ENCODE peak calls at places on chromosomes 6 and 20, in seven cellular contexts. One of them, this sample, is unnamed.

GRCh38 chr20:6657111-6657510 is 110.4 kb upstream of the BMP2 start:
- DNase-seq in posterior vena cava: no peak
- DNase-seq in colonic mucosa: no peak
- DNase-seq in hepatic stellate cell: no peak
- DNase-seq in CD8-positive, alpha-beta T cell: no peak
- DNase-seq in stimulated activated CD4-positive, alpha-beta T cell treated with anti-CD3 and anti-CD28 coated beads, Interleukin-2, amount 100 ng/mL, for 48 hours: no peak
- DNase-seq in A549: no peak
- DNase-seq in this sample: no peak

GRCh38 chr20:46458891-46459750 is 52.7 kb upstream of the ELMO2 start:
- DNase-seq in posterior vena cava: no peak
- DNase-seq in colonic mucosa: peak; percentile 71
- DNase-seq in hepatic stellate cell: no peak
- DNase-seq in CD8-positive, alpha-beta T cell: no peak
- DNase-seq in stimulated activated CD4-positive, alpha-beta T cell treated with anti-CD3 and anti-CD28 coated beads, Interleukin-2, amount 100 ng/mL, for 48 hours: peak; percentile 4
- DNase-seq in A549: no peak
- DNase-seq in this sample: no peak

GRCh38 chr6:90720404-90720803 is 133.5 kb upstream of the MAP3K7 start:
- DNase-seq in posterior vena cava: no peak
- DNase-seq in colonic mucosa: no peak
- DNase-seq in hepatic stellate cell: no peak
- DNase-seq in CD8-positive, alpha-beta T cell: no peak
- DNase-seq in stimulated activated CD4-positive, alpha-beta T cell treated with anti-CD3 and anti-CD28 coated beads, Interleukin-2, amount 100 ng/mL, for 48 hours: no peak
- DNase-seq in A549: no peak
- DNase-seq in this sample: no peak

GRCh38 chr20:31505903-31506302 is 8.3 kb upstream of the HM13 start:
- DNase-seq in posterior vena cava: no peak
- DNase-seq in colonic mucosa: no peak
- DNase-seq in hepatic stellate cell: no peak
- DNase-seq in CD8-positive, alpha-beta T cell: no peak
- DNase-seq in stimulated activated CD4-positive, alpha-beta T cell treated with anti-CD3 and anti-CD28 coated beads, Interleukin-2, amount 100 ng/mL, for 48 hours: no peak
- DNase-seq in A549: no peak
- DNase-seq in this sample: no peak

GRCh38 chr6:108565091-108565766 is 4.5 kb downstream of the FOXO3 start:
- DNase-seq in posterior vena cava: no peak
- DNase-seq in colonic mucosa: no peak
- DNase-seq in hepatic stellate cell: no peak
- DNase-seq in CD8-positive, alpha-beta T cell: no peak
- DNase-seq in stimulated activated CD4-positive, alpha-beta T cell treated with anti-CD3 and anti-CD28 coated beads, Interleukin-2, amount 100 ng/mL, for 48 hours: no peak
- DNase-seq in A549: no peak
- DNase-seq in this sample: no peak

GRCh38 chr20:33211817-33212424 is 5.2 kb upstream of the BPIFA3 start:
- DNase-seq in posterior vena cava: no peak
- DNase-seq in colonic mucosa: peak; percentile 26
- DNase-seq in hepatic stellate cell: peak; percentile 19
- DNase-seq in CD8-positive, alpha-beta T cell: no peak
- DNase-seq in stimulated activated CD4-positive, alpha-beta T cell treated with anti-CD3 and anti-CD28 coated beads, Interleukin-2, amount 100 ng/mL, for 48 hours: peak; percentile 3
- DNase-seq in A549: peak; percentile 83
- DNase-seq in this sample: peak; percentile 45

GRCh38 chr6:35731414-35731735 is 5.5 kb upstream of the ARMC12 start:
- DNase-seq in posterior vena cava: peak; percentile 99
- DNase-seq in colonic mucosa: peak; percentile 96
- DNase-seq in hepatic stellate cell: peak; percentile 89
- DNase-seq in CD8-positive, alpha-beta T cell: peak; percentile 95
- DNase-seq in stimulated activated CD4-positive, alpha-beta T cell treated with anti-CD3 and anti-CD28 coated beads, Interleukin-2, amount 100 ng/mL, for 48 hours: peak; percentile 91
- DNase-seq in A549: peak; percentile 81
- DNase-seq in this sample: peak; percentile 73

GRCh38 chr20:62136283-62137091 is 6.7 kb downstream of the PSMA7 start:
- DNase-seq in posterior vena cava: peak; percentile 91
- DNase-seq in colonic mucosa: peak; percentile 70
- DNase-seq in hepatic stellate cell: peak; percentile 67
- DNase-seq in CD8-positive, alpha-beta T cell: peak; percentile 59
- DNase-seq in stimulated activated CD4-positive, alpha-beta T cell treated with anti-CD3 and anti-CD28 coated beads, Interleukin-2, amount 100 ng/mL, for 48 hours: peak; percentile 54
- DNase-seq in A549: peak; percentile 73
- DNase-seq in this sample: no peak

GRCh38 chr6:162363757-162364156 is 363.8 kb downstream of the PRKN start:
- DNase-seq in posterior vena cava: no peak
- DNase-seq in colonic mucosa: no peak
- DNase-seq in hepatic stellate cell: no peak
- DNase-seq in CD8-positive, alpha-beta T cell: no peak
- DNase-seq in stimulated activated CD4-positive, alpha-beta T cell treated with anti-CD3 and anti-CD28 coated beads, Interleukin-2, amount 100 ng/mL, for 48 hours: no peak
- DNase-seq in A549: no peak
- DNase-seq in this sample: no peak

GRCh38 chr6:39301606-39302005 is 12.6 kb downstream of the KCNK17 start:
- DNase-seq in posterior vena cava: no peak
- DNase-seq in colonic mucosa: no peak
- DNase-seq in hepatic stellate cell: no peak
- DNase-seq in CD8-positive, alpha-beta T cell: no peak
- DNase-seq in stimulated activated CD4-positive, alpha-beta T cell treated with anti-CD3 and anti-CD28 coated beads, Interleukin-2, amount 100 ng/mL, for 48 hours: no peak
- DNase-seq in A549: no peak
- DNase-seq in this sample: peak; percentile 41

GRCh38 chr6:167494698-167495435 is 170.0 kb downstream of the TTLL2 start:
- DNase-seq in posterior vena cava: no peak
- DNase-seq in colonic mucosa: no peak
- DNase-seq in hepatic stellate cell: no peak
- DNase-seq in CD8-positive, alpha-beta T cell: no peak
- DNase-seq in stimulated activated CD4-positive, alpha-beta T cell treated with anti-CD3 and anti-CD28 coated beads, Interleukin-2, amount 100 ng/mL, for 48 hours: no peak
- DNase-seq in A549: no peak
- DNase-seq in this sample: no peak

GRCh38 chr6:143063631-143064030 is 2.9 kb downstream of the AIG1 start:
- DNase-seq in posterior vena cava: no peak
- DNase-seq in colonic mucosa: no peak
- DNase-seq in hepatic stellate cell: no peak
- DNase-seq in CD8-positive, alpha-beta T cell: no peak
- DNase-seq in stimulated activated CD4-positive, alpha-beta T cell treated with anti-CD3 and anti-CD28 coated beads, Interleukin-2, amount 100 ng/mL, for 48 hours: no peak
- DNase-seq in A549: no peak
- DNase-seq in this sample: no peak

GRCh38 chr6:22221211-22221610 is 75.6 kb downstream of the PRL start:
- DNase-seq in posterior vena cava: no peak
- DNase-seq in colonic mucosa: no peak
- DNase-seq in hepatic stellate cell: no peak
- DNase-seq in CD8-positive, alpha-beta T cell: no peak
- DNase-seq in stimulated activated CD4-positive, alpha-beta T cell treated with anti-CD3 and anti-CD28 coated beads, Interleukin-2, amount 100 ng/mL, for 48 hours: no peak
- DNase-seq in A549: no peak
- DNase-seq in this sample: no peak

GRCh38 chr20:59104848-59105247 is 58.8 kb upstream of the ZNF831 start:
- DNase-seq in posterior vena cava: no peak
- DNase-seq in colonic mucosa: no peak
- DNase-seq in hepatic stellate cell: no peak
- DNase-seq in CD8-positive, alpha-beta T cell: no peak
- DNase-seq in stimulated activated CD4-positive, alpha-beta T cell treated with anti-CD3 and anti-CD28 coated beads, Interleukin-2, amount 100 ng/mL, for 48 hours: no peak
- DNase-seq in A549: no peak
- DNase-seq in this sample: no peak

GRCh38 chr20:48845000-48845399 is 17.2 kb upstream of the PREX1 start:
- DNase-seq in posterior vena cava: no peak
- DNase-seq in colonic mucosa: no peak
- DNase-seq in hepatic stellate cell: no peak
- DNase-seq in CD8-positive, alpha-beta T cell: no peak
- DNase-seq in stimulated activated CD4-positive, alpha-beta T cell treated with anti-CD3 and anti-CD28 coated beads, Interleukin-2, amount 100 ng/mL, for 48 hours: no peak
- DNase-seq in A549: no peak
- DNase-seq in this sample: no peak

GRCh38 chr6:128519931-128520435 is 416 bp downstream of the PTPRK start:
- DNase-seq in posterior vena cava: peak; percentile 84
- DNase-seq in colonic mucosa: peak; percentile 53
- DNase-seq in hepatic stellate cell: no peak
- DNase-seq in CD8-positive, alpha-beta T cell: peak; percentile 13
- DNase-seq in stimulated activated CD4-positive, alpha-beta T cell treated with anti-CD3 and anti-CD28 coated beads, Interleukin-2, amount 100 ng/mL, for 48 hours: peak; percentile 27
- DNase-seq in A549: no peak
- DNase-seq in this sample: no peak

This sample was measured in H54.